ENCODE peak calls at places on chromosomes 4 and X, in four cellular contexts. D, V, H and F are unnamed samples.

GRCh38 chrX:147478899-147479298 is 432.8 kb upstream of the FMR1 start:
- DNase-seq in D (no peak), V (no peak), H (no peak), F (no peak)

GRCh38 chr4:184016742-184017668 is 111.9 kb downstream of the STOX2 start:
- DNase-seq in D (peak), V (no peak), H (no peak), F (no peak)

GRCh38 chr4:79281577-79282359 is 44.1 kb downstream of the NAA11 start:
- DNase-seq in D (no peak), V (no peak), H (no peak), F (no peak)

GRCh38 chr4:155026715-155027114 is 181.7 kb upstream of the NPY2R start:
- DNase-seq in D (no peak), V (no peak), H (no peak), F (peak)

GRCh38 chrX:110699109-110699508 is 96.5 kb downstream of the CHRDL1 start:
- DNase-seq in D (no peak), V (no peak), H (no peak), F (no peak)

GRCh38 chrX:29506729-29507128 is 708.6 kb upstream of the MAGEB2 start:
- DNase-seq in D (no peak), V (no peak), H (no peak), F (no peak)

GRCh38 chrX:119004920-119005524 is 30.6 kb downstream of the LONRF3 start:
- DNase-seq in D (peak), V (peak), H (peak), F (peak)

GRCh38 chr4:74878323-74878722 is 54.6 kb upstream of the PARM1 start:
- DNase-seq in D (no peak), V (no peak), H (no peak), F (no peak)

GRCh38 chr4:66694716-66695115 is 850.6 kb downstream of the CENPC start:
- DNase-seq in D (no peak), V (no peak), H (no peak), F (no peak)

GRCh38 chrX:121562616-121563015 is 515.2 kb downstream of the GLUD2 start:
- DNase-seq in D (no peak), V (no peak), H (no peak), F (no peak)

GRCh38 chr4:163367651-163368050 is 24.0 kb downstream of the NPY5R start:
- DNase-seq in D (no peak), V (no peak), H (no peak), F (no peak)

GRCh38 chrX:45667666-45668065 is 467.0 kb upstream of the DIPK2B start:
- DNase-seq in D (peak), V (no peak), H (no peak), F (peak)

GRCh38 chrX:2495595-2495994 is 5.2 kb downstream of the DHRSX start:
- DNase-seq in D (no peak), V (no peak), H (no peak), F (no peak)

GRCh38 chrX:20515841-20516461 is 249.2 kb upstream of the RPS6KA3 start:
- DNase-seq in D (peak), V (no peak), H (no peak), F (peak)

GRCh38 chr4:601612-602558 is 23.5 kb upstream of the PDE6B start:
- DNase-seq in D (no peak), V (no peak), H (no peak), F (no peak)

GRCh38 chrX:140918398-140919043 is 83.9 kb upstream of the SPANXB1 start:
- DNase-seq in D (peak), V (peak), H (peak), F (peak)

GRCh38 chr4:138190452-138190858 is 51.7 kb downstream of the SLC7A11 start:
- DNase-seq in D (no peak), V (no peak), H (no peak), F (no peak)

GRCh38 chr4:173169428-173170209 is 1.0 kb downstream of the GALNT7 start:
- DNase-seq in D (peak), V (peak), H (peak), F (peak)

GRCh38 chr4:183455431-183456145 is 11.2 kb downstream of the CDKN2AIP start:
- DNase-seq in D (peak), V (peak), H (no peak), F (peak)

GRCh38 chr4:139129206-139129605 is 47.8 kb downstream of the ELF2 start:
- DNase-seq in D (peak), V (no peak), H (no peak), F (peak)

GRCh38 chr4:47061435-47061834 is 30.1 kb downstream of the GABRB1 start:
- DNase-seq in D (peak), V (no peak), H (no peak), F (no peak)

GRCh38 chrX:47047989-47048388 is 30.3 kb upstream of the RGN start:
- DNase-seq in D (peak), V (no peak), H (no peak), F (peak)

GRCh38 chrX:3134316-3134715 is 93.0 kb downstream of the ARSF start:
- DNase-seq in D (peak), V (no peak), H (no peak), F (no peak)

GRCh38 chr4:37767546-37767945 is 58.9 kb upstream of the PGM2 start:
- DNase-seq in D (peak), V (peak), H (peak), F (peak)

GRCh38 chr4:76407440-76408119 is 13.4 kb downstream of the CCDC158 start:
- DNase-seq in D (no peak), V (no peak), H (no peak), F (no peak)

GRCh38 chrX:39456894-39457600 is 640.7 kb downstream of the BCOR start:
- DNase-seq in D (no peak), V (no peak), H (no peak), F (peak)

GRCh38 chr4:26785766-26786165 is 74.9 kb upstream of the STIM2 start:
- DNase-seq in D (no peak), V (no peak), H (no peak), F (no peak)